ENCODE peak calls at places on chromosomes 3 and 15, in five cellular contexts. One of them, this sample, is unnamed.

GRCh38 chr3:197847866-197848401 is 56.9 kb downstream of the LRCH3 start:
- DNase-seq in ELR: peak
- DNase-seq in mammary epithelial cell: no peak
- DNase-seq in Peyer's patch: no peak
- DNase-seq in foreskin fibroblast: peak
- DNase-seq in this sample: peak

GRCh38 chr15:77702211-77702957 is 69.7 kb upstream of the LINGO1 start:
- DNase-seq in ELR: peak
- DNase-seq in mammary epithelial cell: peak
- DNase-seq in Peyer's patch: no peak
- DNase-seq in foreskin fibroblast: peak
- DNase-seq in this sample: peak

GRCh38 chr3:46867550-46867898 is 4.3 kb upstream of the MYL3 start:
- DNase-seq in ELR: no peak
- DNase-seq in mammary epithelial cell: no peak
- DNase-seq in Peyer's patch: no peak
- DNase-seq in foreskin fibroblast: peak
- DNase-seq in this sample: no peak

GRCh38 chr3:38834110-38834509 is 18.1 kb upstream of the SCN10A start:
- DNase-seq in ELR: peak
- DNase-seq in mammary epithelial cell: peak
- DNase-seq in Peyer's patch: no peak
- DNase-seq in foreskin fibroblast: peak
- DNase-seq in this sample: peak

GRCh38 chr3:53357457-53357856 is 10.1 kb upstream of the DCP1A start:
- DNase-seq in ELR: no peak
- DNase-seq in mammary epithelial cell: no peak
- DNase-seq in Peyer's patch: no peak
- DNase-seq in foreskin fibroblast: peak
- DNase-seq in this sample: no peak

GRCh38 chr15:57634290-57634689 is 42.6 kb downstream of the MYZAP start:
- DNase-seq in ELR: peak
- DNase-seq in mammary epithelial cell: no peak
- DNase-seq in Peyer's patch: no peak
- DNase-seq in foreskin fibroblast: peak
- DNase-seq in this sample: no peak

GRCh38 chr3:116391296-116392201 is 53.7 kb downstream of the LSAMP start:
- DNase-seq in ELR: no peak
- DNase-seq in mammary epithelial cell: no peak
- DNase-seq in Peyer's patch: no peak
- DNase-seq in foreskin fibroblast: no peak
- DNase-seq in this sample: no peak

GRCh38 chr3:132029182-132029902 is 5.5 kb downstream of the CPNE4 start:
- DNase-seq in ELR: peak
- DNase-seq in mammary epithelial cell: peak
- DNase-seq in Peyer's patch: peak
- DNase-seq in foreskin fibroblast: peak
- DNase-seq in this sample: peak

GRCh38 chr3:125115640-125116039 is 59.8 kb upstream of the HEG1 start:
- DNase-seq in ELR: no peak
- DNase-seq in mammary epithelial cell: no peak
- DNase-seq in Peyer's patch: no peak
- DNase-seq in foreskin fibroblast: peak
- DNase-seq in this sample: no peak

GRCh38 chr15:84586641-84587160 is 14.1 kb upstream of the ZSCAN2 start:
- DNase-seq in ELR: no peak
- DNase-seq in mammary epithelial cell: peak
- DNase-seq in Peyer's patch: no peak
- DNase-seq in foreskin fibroblast: peak
- DNase-seq in this sample: no peak

GRCh38 chr3:136109499-136109898 is 86.6 kb downstream of the MSL2 start:
- DNase-seq in ELR: no peak
- DNase-seq in mammary epithelial cell: no peak
- DNase-seq in Peyer's patch: no peak
- DNase-seq in foreskin fibroblast: no peak
- DNase-seq in this sample: no peak

GRCh38 chr3:184332370-184333090 is 4.9 kb upstream of the FAM131A start:
- DNase-seq in ELR: peak
- DNase-seq in mammary epithelial cell: peak
- DNase-seq in Peyer's patch: no peak
- DNase-seq in foreskin fibroblast: peak
- DNase-seq in this sample: peak

GRCh38 chr3:13569641-13570390 is 20.9 kb downstream of the FBLN2 start:
- DNase-seq in ELR: no peak
- DNase-seq in mammary epithelial cell: no peak
- DNase-seq in Peyer's patch: no peak
- DNase-seq in foreskin fibroblast: peak
- DNase-seq in this sample: no peak

GRCh38 chr3:57971975-57972374 is 36.2 kb upstream of the FLNB start:
- DNase-seq in ELR: no peak
- DNase-seq in mammary epithelial cell: peak
- DNase-seq in Peyer's patch: no peak
- DNase-seq in foreskin fibroblast: no peak
- DNase-seq in this sample: no peak

GRCh38 chr3:73409405-73409804 is 215.3 kb downstream of the PDZRN3 start:
- DNase-seq in ELR: peak
- DNase-seq in mammary epithelial cell: no peak
- DNase-seq in Peyer's patch: no peak
- DNase-seq in foreskin fibroblast: peak
- DNase-seq in this sample: no peak

GRCh38 chr15:40471105-40471777 is 457 bp downstream of the CHST14 start:
- DNase-seq in ELR: peak
- DNase-seq in mammary epithelial cell: no peak
- DNase-seq in Peyer's patch: peak
- DNase-seq in foreskin fibroblast: peak
- DNase-seq in this sample: no peak

GRCh38 chr3:50224639-50225038 is 11.4 kb upstream of the GNAI2 start:
- DNase-seq in ELR: no peak
- DNase-seq in mammary epithelial cell: no peak
- DNase-seq in Peyer's patch: no peak
- DNase-seq in foreskin fibroblast: no peak
- DNase-seq in this sample: no peak

GRCh38 chr15:41934843-41935242 is 37.5 kb downstream of the EHD4 start:
- DNase-seq in ELR: peak
- DNase-seq in mammary epithelial cell: peak
- DNase-seq in Peyer's patch: peak
- DNase-seq in foreskin fibroblast: no peak
- DNase-seq in this sample: peak

GRCh38 chr3:164380156-164380555 is 698.1 kb downstream of the SI start:
- DNase-seq in ELR: no peak
- DNase-seq in mammary epithelial cell: no peak
- DNase-seq in Peyer's patch: no peak
- DNase-seq in foreskin fibroblast: no peak
- DNase-seq in this sample: no peak

GRCh38 chr3:10982782-10983181 is 9.8 kb upstream of the SLC6A1 start:
- DNase-seq in ELR: no peak
- DNase-seq in mammary epithelial cell: peak
- DNase-seq in Peyer's patch: no peak
- DNase-seq in foreskin fibroblast: no peak
- DNase-seq in this sample: peak

GRCh38 chr15:70563561-70564095 is 199.7 kb downstream of the UACA start:
- DNase-seq in ELR: no peak
- DNase-seq in mammary epithelial cell: no peak
- DNase-seq in Peyer's patch: no peak
- DNase-seq in foreskin fibroblast: no peak
- DNase-seq in this sample: no peak

GRCh38 chr3:28915711-28916481 is 365.0 kb upstream of the RBMS3 start:
- DNase-seq in ELR: peak
- DNase-seq in mammary epithelial cell: peak
- DNase-seq in Peyer's patch: no peak
- DNase-seq in foreskin fibroblast: peak
- DNase-seq in this sample: peak

GRCh38 chr15:100902436-100903190 is 16.5 kb upstream of the LRRK1 start:
- DNase-seq in ELR: peak
- DNase-seq in mammary epithelial cell: peak
- DNase-seq in Peyer's patch: no peak
- DNase-seq in foreskin fibroblast: peak
- DNase-seq in this sample: peak

GRCh38 chr3:138334608-138335007 is 5.0 kb upstream of the NME9 start:
- DNase-seq in ELR: no peak
- DNase-seq in mammary epithelial cell: no peak
- DNase-seq in Peyer's patch: no peak
- DNase-seq in foreskin fibroblast: no peak
- DNase-seq in this sample: no peak

GRCh38 chr15:79820820-79821219 is 76.0 kb downstream of the MTHFS start:
- DNase-seq in ELR: no peak
- DNase-seq in mammary epithelial cell: no peak
- DNase-seq in Peyer's patch: no peak
- DNase-seq in foreskin fibroblast: no peak
- DNase-seq in this sample: no peak

GRCh38 chr3:5188419-5189405 is 1.2 kb downstream of the EDEM1 start:
- DNase-seq in ELR: peak
- DNase-seq in mammary epithelial cell: peak
- DNase-seq in Peyer's patch: peak
- DNase-seq in foreskin fibroblast: peak
- DNase-seq in this sample: peak

GRCh38 chr15:70356919-70357318 is 259.2 kb upstream of the TLE3 start:
- DNase-seq in ELR: peak
- DNase-seq in mammary epithelial cell: no peak
- DNase-seq in Peyer's patch: no peak
- DNase-seq in foreskin fibroblast: no peak
- DNase-seq in this sample: no peak

GRCh38 chr15:51493892-51494291 is 128.7 kb downstream of the DMXL2 start:
- DNase-seq in ELR: peak
- DNase-seq in mammary epithelial cell: no peak
- DNase-seq in Peyer's patch: no peak
- DNase-seq in foreskin fibroblast: no peak
- DNase-seq in this sample: no peak

GRCh38 chr15:65655026-65655425 is 33.3 kb downstream of the SLC24A1 start:
- DNase-seq in ELR: peak
- DNase-seq in mammary epithelial cell: peak
- DNase-seq in Peyer's patch: no peak
- DNase-seq in foreskin fibroblast: peak
- DNase-seq in this sample: peak

GRCh38 chr3:143236226-143236964 is 116.8 kb downstream of the CHST2 start:
- DNase-seq in ELR: no peak
- DNase-seq in mammary epithelial cell: no peak
- DNase-seq in Peyer's patch: no peak
- DNase-seq in foreskin fibroblast: peak
- DNase-seq in this sample: no peak

GRCh38 chr15:51678081-51678480 is 3.2 kb upstream of the SCG3 start:
- DNase-seq in ELR: peak
- DNase-seq in mammary epithelial cell: peak
- DNase-seq in Peyer's patch: no peak
- DNase-seq in foreskin fibroblast: peak
- DNase-seq in this sample: no peak

GRCh38 chr3:111585214-111585613 is 9.9 kb downstream of the ZBED2 start:
- DNase-seq in ELR: peak
- DNase-seq in mammary epithelial cell: peak
- DNase-seq in Peyer's patch: no peak
- DNase-seq in foreskin fibroblast: no peak
- DNase-seq in this sample: peak

GRCh38 chr3:16055606-16056209 is 118.8 kb upstream of the GALNT15 start:
- DNase-seq in ELR: no peak
- DNase-seq in mammary epithelial cell: no peak
- DNase-seq in Peyer's patch: no peak
- DNase-seq in foreskin fibroblast: no peak
- DNase-seq in this sample: no peak

GRCh38 chr3:50248387-50248786 is 12.4 kb downstream of the GNAI2 start:
- DNase-seq in ELR: peak
- DNase-seq in mammary epithelial cell: no peak
- DNase-seq in Peyer's patch: no peak
- DNase-seq in foreskin fibroblast: peak
- DNase-seq in this sample: no peak

GRCh38 chr3:184058029-184058428 is 5.2 kb downstream of the HTR3C start:
- DNase-seq in ELR: peak
- DNase-seq in mammary epithelial cell: peak
- DNase-seq in Peyer's patch: no peak
- DNase-seq in foreskin fibroblast: peak
- DNase-seq in this sample: peak

GRCh38 chr3:120093923-120094775 is at the start of gene GSK3B:
- DNase-seq in ELR: no peak
- DNase-seq in mammary epithelial cell: peak
- DNase-seq in Peyer's patch: peak
- DNase-seq in foreskin fibroblast: no peak
- DNase-seq in this sample: peak

GRCh38 chr15:27854601-27855000 is 244.5 kb downstream of the OCA2 start:
- DNase-seq in ELR: no peak
- DNase-seq in mammary epithelial cell: no peak
- DNase-seq in Peyer's patch: no peak
- DNase-seq in foreskin fibroblast: no peak
- DNase-seq in this sample: no peak

GRCh38 chr15:92095691-92096090 is 242.2 kb downstream of the SLCO3A1 start:
- DNase-seq in ELR: no peak
- DNase-seq in mammary epithelial cell: no peak
- DNase-seq in Peyer's patch: no peak
- DNase-seq in foreskin fibroblast: no peak
- DNase-seq in this sample: no peak

GRCh38 chr3:181457190-181457589 is 254.5 kb upstream of the SOX2 start:
- DNase-seq in ELR: no peak
- DNase-seq in mammary epithelial cell: peak
- DNase-seq in Peyer's patch: no peak
- DNase-seq in foreskin fibroblast: no peak
- DNase-seq in this sample: no peak